ENCODE peak calls at places on chromosome 7, in seven cellular contexts. V, C, B, J, L, R and Z are unnamed samples.

GRCh38 chr7:31251441-31251840 is 89.1 kb downstream of the NEUROD6 start:
- DNase-seq in B (no peak), V (no peak), J (no peak), R (no peak), L (no peak), C (no peak), Z (no peak)

GRCh38 chr7:42650171-42650570 is 261.7 kb downstream of the C7orf25 start:
- DNase-seq in C (no peak), R (no peak), B (no peak), L (no peak), V (no peak), J (no peak), Z (no peak)

GRCh38 chr7:44259547-44260457 is 59.0 kb downstream of the YKT6 start:
- DNase-seq in R (no peak), L (no peak), J (peak; percentile 15), V (peak; percentile 66), C (peak; percentile 38), B (peak; percentile 95), Z (no peak)

GRCh38 chr7:72445075-72445474 is 32.9 kb upstream of the CALN1 start:
- DNase-seq in J (no peak), L (no peak), B (no peak), C (no peak), R (no peak), V (no peak), Z (no peak)

GRCh38 chr7:815284-816216 is 16.7 kb upstream of the SUN1 start:
- DNase-seq in L (no peak), B (no peak), J (peak; percentile 46), V (no peak), C (peak; percentile 74), R (no peak), Z (peak; percentile 35)

GRCh38 chr7:5296015-5296621 is 13.4 kb downstream of the SLC29A4 start:
- DNase-seq in C (no peak), J (no peak), V (no peak), R (peak; percentile 19), L (no peak), B (no peak), Z (no peak)

GRCh38 chr7:150451833-150452431 is 1.5 kb downstream of the GIMAP8 start:
- DNase-seq in R (peak; percentile 38), C (no peak), L (no peak), V (no peak), B (no peak), J (no peak), Z (no peak)

GRCh38 chr7:22962775-22963358 is 51.1 kb downstream of the HYCC1 start:
- DNase-seq in V (no peak), B (peak; percentile 8), R (no peak), L (no peak), C (no peak), J (no peak), Z (no peak)

GRCh38 chr7:106829496-106829895 is 35.6 kb upstream of the PIK3CG start:
- DNase-seq in R (no peak), J (no peak), C (no peak), L (no peak), B (no peak), V (no peak), Z (no peak)

GRCh38 chr7:141785711-141786552 is 4.1 kb upstream of the TAS2R5 start:
- DNase-seq in B (peak; percentile 34), L (peak; percentile 51), R (no peak), V (peak; percentile 11), C (peak; percentile 55), J (no peak), Z (no peak)

GRCh38 chr7:140251824-140252555 is 75.2 kb upstream of the KDM7A start:
- DNase-seq in J (no peak), B (no peak), C (no peak), L (no peak), V (no peak), R (no peak), Z (no peak)

GRCh38 chr7:158395349-158395748 is 192.3 kb downstream of the PTPRN2 start:
- DNase-seq in B (no peak), L (no peak), C (no peak), R (no peak), J (no peak), V (no peak), Z (no peak)

GRCh38 chr7:92988051-92988450 is 129.7 kb downstream of the SAMD9 start:
- DNase-seq in J (no peak), V (peak; percentile 56), R (no peak), B (peak; percentile 53), C (peak; percentile 51), L (no peak), Z (no peak)

GRCh38 chr7:35680403-35681013 is 14.4 kb downstream of the HERPUD2 start:
- DNase-seq in C (no peak), J (no peak), R (no peak), V (no peak), B (peak; percentile 17), L (no peak), Z (no peak)

GRCh38 chr7:147196476-147196875 is 1079.9 kb downstream of the CNTNAP2 start:
- DNase-seq in B (no peak), V (no peak), L (no peak), J (no peak), R (no peak), C (no peak), Z (no peak)

GRCh38 chr7:38656976-38657375 is 25.8 kb upstream of the AMPH start:
- DNase-seq in V (no peak), J (no peak), L (no peak), B (no peak), C (no peak), R (no peak), Z (no peak)

GRCh38 chr7:100353685-100354330 is 4.1 kb upstream of the PILRB start:
- DNase-seq in V (no peak), L (no peak), R (no peak), J (no peak), B (no peak), C (no peak), Z (no peak)

GRCh38 chr7:91949221-91950009 is 8.8 kb downstream of the AKAP9 start:
- DNase-seq in V (no peak), L (no peak), C (no peak), J (no peak), B (peak; percentile 52), R (no peak), Z (no peak)

GRCh38 chr7:34057956-34058355 is 152.6 kb downstream of the BMPER start:
- DNase-seq in R (no peak), J (no peak), B (no peak), C (no peak), V (no peak), L (no peak), Z (no peak)

GRCh38 chr7:74598558-74598957 is 59.0 kb upstream of the GTF2I start:
- DNase-seq in J (no peak), R (no peak), B (peak; percentile 82), V (peak; percentile 30), L (no peak), C (no peak), Z (no peak)

GRCh38 chr7:155211173-155211572 is 86.5 kb upstream of the INSIG1 start:
- DNase-seq in L (no peak), J (no peak), B (no peak), C (no peak), R (no peak), V (no peak), Z (no peak)

GRCh38 chr7:155211761-155212160 is 85.9 kb upstream of the INSIG1 start:
- DNase-seq in B (no peak), C (no peak), J (no peak), L (no peak), R (no peak), V (no peak), Z (no peak)

GRCh38 chr7:155209920-155210319 is 87.8 kb upstream of the INSIG1 start:
- DNase-seq in C (no peak), R (no peak), V (no peak), B (no peak), L (no peak), J (no peak), Z (no peak)

GRCh38 chr7:155209478-155209864 is 88.2 kb upstream of the INSIG1 start:
- DNase-seq in V (no peak), R (no peak), C (no peak), J (no peak), B (no peak), L (no peak), Z (no peak)

DNA sequence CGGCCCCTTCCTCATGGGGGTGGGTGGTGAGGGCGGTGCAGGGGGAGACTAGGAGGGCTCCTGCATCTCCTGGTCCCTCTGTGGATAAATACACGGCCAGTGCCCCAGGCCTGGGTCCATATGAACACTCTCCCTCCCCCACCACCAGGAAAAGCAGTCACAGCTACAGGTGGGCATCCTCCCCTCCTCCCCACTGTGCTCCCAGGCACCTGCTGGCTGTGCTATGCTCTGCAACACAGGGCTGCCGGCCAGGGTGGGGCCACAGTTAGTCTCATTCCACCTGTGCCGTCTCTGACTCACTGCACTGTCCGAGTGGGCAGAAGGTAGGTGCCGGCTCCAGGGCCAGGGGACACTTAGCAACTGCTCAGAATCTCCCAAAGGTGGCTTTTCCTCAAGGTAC is 87.3 kb upstream of the INSIG1 start:
- DNase-seq in V (no peak), L (no peak), J (no peak), B (no peak), R (no peak), C (peak; percentile 41), Z (no peak)
- TF ChIP-seq CTCF in V (no peak), L (no peak), J (no peak), B (no peak), R (no peak), C (no peak), Z (no peak)

GRCh38 chr7:108973075-108973474 is 403.4 kb downstream of the DNAJB9 start:
- DNase-seq in R (no peak), C (peak; percentile 45), L (no peak), V (no peak), J (no peak), B (no peak), Z (no peak)
- TF ChIP-seq CTCF in R (no peak), C (peak; percentile 65), L (no peak), V (no peak), J (no peak), B (no peak), Z (no peak)

DNA sequence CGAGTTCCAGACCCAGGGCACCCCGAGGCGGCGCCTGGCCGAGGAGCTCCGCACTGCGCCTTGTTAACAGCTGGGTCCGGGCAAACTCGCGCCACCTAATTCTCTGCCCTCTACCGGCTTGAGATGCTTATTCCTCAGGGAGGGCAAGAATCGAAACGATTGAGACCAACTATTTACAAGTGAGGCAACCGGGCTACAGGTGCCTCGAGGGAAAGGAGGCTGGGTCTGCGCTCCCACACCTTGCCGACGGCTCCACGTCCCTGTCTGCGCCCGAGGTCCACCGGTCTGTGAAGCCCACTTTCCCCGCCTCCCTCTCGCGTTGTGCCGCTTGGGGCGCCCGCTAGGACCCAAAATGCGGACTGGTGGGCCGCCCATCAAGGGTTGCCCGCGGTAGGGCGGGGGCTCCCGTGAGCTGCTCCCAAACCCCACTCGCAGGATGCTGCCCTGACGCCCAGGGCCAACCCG is 527 bp downstream of the AKR1B1 start:
- DNase-seq in B (no peak), R (peak; percentile 51), L (no peak), J (peak; percentile 56), V (no peak), C (peak; percentile 63), Z (peak; percentile 69)
- TF ChIP-seq CTCF in B (peak; percentile 20), R (no peak), L (peak; percentile 36), J (no peak), V (peak; percentile 25), C (peak; percentile 24), Z (no peak)

DNA sequence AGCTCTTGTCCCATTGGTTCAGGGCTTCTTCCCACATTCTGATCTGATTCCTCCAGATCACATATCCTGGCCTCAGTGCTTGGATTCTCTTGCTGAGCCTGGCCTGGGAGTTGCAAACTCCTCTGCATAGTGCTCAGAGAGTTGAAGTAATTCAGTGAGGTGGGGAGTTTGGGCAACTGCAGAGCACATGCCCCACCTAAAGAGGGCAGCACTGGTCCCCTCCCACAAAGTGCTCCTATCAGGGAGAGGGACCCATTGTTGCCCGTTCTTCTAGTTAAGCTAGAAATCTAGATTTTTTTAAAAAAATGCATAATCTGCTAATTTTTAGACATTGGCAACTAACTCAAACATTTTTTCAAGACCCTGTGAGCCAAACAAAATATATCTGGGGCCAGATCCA is 45.1 kb downstream of the CHN2 start:
- DNase-seq in L (no peak), V (no peak), R (no peak), J (no peak), C (no peak), B (no peak), Z (no peak)
- TF ChIP-seq CTCF in L (peak; percentile 52), V (peak; percentile 69), R (peak; percentile 10), J (peak; percentile 26), C (peak; percentile 14), B (no peak), Z (no peak)